ENCODE peak calls at places on chromosomes 11 and 22, in four cellular contexts. P is GM12878, O is HepG2, Q is H1. B is an unnamed sample.

GRCh38 chr11:76768091-76769047 is 14.8 kb upstream of the TSKU start:
- DNase-seq in P (no peak), O (peak), Q (no peak), B (no peak)

GRCh38 chr11:69284081-69284511 is 9.9 kb upstream of the MYEOV start:
- DNase-seq in P (no peak), O (no peak), Q (no peak), B (no peak)

GRCh38 chr22:17100621-17101020 is 15.8 kb downstream of the IL17RA start:
- DNase-seq in O (no peak), Q (no peak), P (no peak), B (no peak)

GRCh38 chr11:11173316-11174025 is 179.6 kb downstream of the CSNK2A3 start:
- DNase-seq in Q (no peak), P (no peak), O (no peak), B (no peak)

GRCh38 chr11:122421684-122422083 is 233.8 kb upstream of the UBASH3B start:
- DNase-seq in P (no peak), O (no peak), Q (no peak), B (no peak)

GRCh38 chr22:47043835-47044721 is 281.6 kb downstream of the TBC1D22A start:
- DNase-seq in P (no peak), Q (no peak), O (no peak), B (no peak)

GRCh38 chr11:2704896-2705606 is 5.3 kb upstream of the KCNQ1OT1 start:
- DNase-seq in Q (no peak), O (no peak), P (no peak), B (no peak)

GRCh38 chr11:115279831-115280761 is 224.1 kb downstream of the CADM1 start:
- DNase-seq in P (no peak), Q (no peak), O (peak), B (no peak)

GRCh38 chr11:14304601-14305000 is 54.4 kb downstream of the RRAS2 start:
- DNase-seq in O (no peak), P (no peak), Q (no peak), B (no peak)

GRCh38 chr11:10303558-10304363 is 1.1 kb upstream of the ADM start:
- DNase-seq in Q (no peak), O (peak), P (no peak), B (no peak)

GRCh38 chr11:119318240-119319135 is 1.6 kb upstream of the MCAM start:
- DNase-seq in Q (no peak), O (peak), P (peak), B (peak)

GRCh38 chr11:34243620-34244493 is 114.0 kb downstream of the ABTB2 start:
- DNase-seq in Q (no peak), O (no peak), P (peak), B (no peak)

GRCh38 chr11:106344392-106344791 is 266.9 kb downstream of the AASDHPPT start:
- DNase-seq in P (no peak), O (no peak), Q (no peak), B (no peak)

GRCh38 chr11:132050577-132051180 is 680.3 kb downstream of the NTM start:
- DNase-seq in P (no peak), Q (no peak), O (no peak), B (no peak)

GRCh38 chr22:35957589-35957988 is 71.0 kb downstream of the RBFOX2 start:
- DNase-seq in Q (no peak), O (no peak), P (no peak), B (no peak)

GRCh38 chr11:117002639-117003305 is 95.5 kb downstream of the SIK3 start:
- DNase-seq in O (no peak), P (no peak), Q (no peak), B (no peak)

GRCh38 chr11:128341280-128341679 is 246.1 kb downstream of the ETS1 start:
- DNase-seq in P (no peak), O (no peak), Q (no peak), B (no peak)

GRCh38 chr22:44023404-44024287 is 456 bp upstream of the PARVB start:
- DNase-seq in Q (no peak), P (no peak), O (no peak), B (peak)

GRCh38 chr11:124174001-124174400 is 9.1 kb upstream of the OR10D3 start:
- DNase-seq in P (no peak), Q (no peak), O (peak), B (peak)

GRCh38 chr11:35305670-35306382 is 113.5 kb downstream of the SLC1A2 start:
- DNase-seq in P (no peak), O (peak), Q (peak), B (peak)
- TF ChIP-seq KDM1A in P (no peak), O (no peak), Q (no peak), B (no peak)

GRCh38 chr22:38455530-38456271 is 702 bp upstream of the KCNJ4 start:
- DNase-seq in O (no peak), P (no peak), Q (no peak), B (peak)
- TF ChIP-seq EZH2 in O (no peak), P (no peak), Q (no peak), B (no peak)

GRCh38 chr22:33299245-33299956 is 241.2 kb upstream of the SYN3 start:
- DNase-seq in P (peak), O (no peak), Q (no peak), B (no peak)
- TF ChIP-seq USF2 in P (no peak), O (no peak), Q (no peak), B (no peak)

GRCh38 chr11:104774578-104774977 is 123.7 kb downstream of the CASP12 start:
- DNase-seq in O (no peak), P (no peak), Q (no peak), B (no peak)

GRCh38 chr11:104776501-104777170 is 121.6 kb downstream of the CASP12 start:
- DNase-seq in P (no peak), Q (no peak), O (no peak), B (no peak)

GRCh38 chr11:104772806-104773241 is 125.4 kb downstream of the CASP12 start:
- DNase-seq in P (no peak), O (no peak), Q (no peak), B (no peak)

GRCh38 chr11:104771782-104772181 is 126.5 kb downstream of the CASP12 start:
- DNase-seq in O (no peak), Q (no peak), P (no peak), B (no peak)
- TF ChIP-seq KDM1A in O (no peak), Q (no peak), P (no peak), B (no peak)

GRCh38 chr22:45823331-45823730 is 151.7 kb downstream of the ATXN10 start:
- DNase-seq in O (no peak), Q (no peak), P (no peak), B (no peak)
- TF ChIP-seq EZH2 in O (no peak), Q (no peak), P (no peak), B (no peak)

DNA sequence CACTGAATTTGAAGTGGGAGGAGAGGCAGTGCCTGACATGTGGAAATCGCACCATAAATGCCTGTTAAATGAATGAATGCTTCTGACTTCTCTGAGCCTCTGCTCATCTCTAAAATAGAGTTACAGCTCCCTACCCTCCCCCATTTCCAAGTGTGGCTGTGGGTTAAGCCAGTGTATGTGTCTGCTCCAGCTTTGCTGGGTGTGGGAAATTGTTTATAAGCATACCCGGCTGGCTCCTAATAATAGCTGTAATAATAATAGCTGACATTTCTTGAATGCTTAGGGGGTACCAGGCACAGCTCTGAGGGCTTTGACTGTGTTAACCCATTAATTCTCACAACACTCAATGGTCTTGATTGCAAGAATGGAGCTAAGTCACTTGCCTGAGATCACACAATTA is 7.0 kb upstream of the FCHSD2 start:
- DNase-seq in Q (no peak), P (no peak), O (no peak), B (no peak)
- TF ChIP-seq USF2 in Q (no peak), P (no peak), O (no peak), B (no peak)

B was measured in K562.